ENCODE peak calls at places on chromosomes 12 and 14, in nine cellular contexts. M is AG09319, U is MCF 10A, X is AG09309, Y is cardiac muscle cell, T is HTR-8/SVneo, N is fibroblast of the conjunctiva, Z is amniotic stem cell, B is thoracic aorta. C is an unnamed sample.

GRCh38 chr12:123250471-123251383 is 17.5 kb downstream of the MTRFR start:
- DNase-seq in X (no peak), Y (no peak), U (peak), N (no peak), T (no peak), B (no peak), M (no peak), Z (no peak), C (no peak)

GRCh38 chr12:98059659-98060343 is 455.6 kb upstream of the TMPO start:
- DNase-seq in B (no peak), U (no peak), Z (no peak), T (no peak), M (no peak), X (no peak), Y (no peak), N (no peak), C (no peak)

GRCh38 chr12:125157177-125157576 is 91.9 kb downstream of the AACS start:
- DNase-seq in Z (no peak), M (no peak), U (no peak), Y (no peak), X (no peak), T (no peak), B (no peak), N (no peak), C (no peak)

GRCh38 chr12:106160915-106161314 is 22.2 kb upstream of the NUAK1 start:
- DNase-seq in T (no peak), N (no peak), U (no peak), Y (no peak), M (no peak), Z (no peak), X (no peak), B (no peak), C (no peak)

GRCh38 chr14:101481557-101481956 is 79.7 kb upstream of the DIO3 start:
- DNase-seq in X (no peak), N (no peak), Y (no peak), U (no peak), Z (no peak), T (no peak), B (no peak), M (no peak), C (no peak)

GRCh38 chr14:65850429-65851145 is 438.1 kb downstream of the FUT8 start:
- DNase-seq in X (no peak), Y (no peak), Z (no peak), M (no peak), N (no peak), T (no peak), B (no peak), U (peak), C (peak)

GRCh38 chr14:50619569-50620141 is 48.5 kb downstream of the SAV1 start:
- DNase-seq in B (no peak), Z (no peak), Y (peak), N (peak), X (peak), T (peak), M (no peak), U (peak), C (peak)

GRCh38 chr12:22262309-22262708 is 72.2 kb downstream of the ST8SIA1 start:
- DNase-seq in T (no peak), U (no peak), B (no peak), N (no peak), M (no peak), X (no peak), Z (no peak), Y (no peak), C (peak)

GRCh38 chr12:11839093-11839641 is 189.7 kb downstream of the ETV6 start:
- DNase-seq in M (no peak), T (no peak), Z (no peak), X (no peak), Y (no peak), B (peak), N (no peak), U (peak), C (no peak)

GRCh38 chr12:79233341-79233761 is 368.8 kb downstream of the SYT1 start:
- DNase-seq in N (no peak), B (no peak), X (no peak), T (no peak), M (no peak), U (no peak), Z (no peak), Y (no peak), C (no peak)

GRCh38 chr14:101069666-101070362 is 166.3 kb upstream of the RTL1 start:
- DNase-seq in N (no peak), Y (no peak), B (no peak), T (no peak), M (no peak), Z (no peak), U (no peak), X (no peak), C (no peak)

GRCh38 chr14:22386924-22387775 is 201.9 kb downstream of the DAD1 start:
- DNase-seq in M (peak), T (peak), X (no peak), U (peak), B (no peak), Y (peak), Z (peak), N (peak), C (peak)

GRCh38 chr12:8894378-8894777 is 19.9 kb upstream of the PHC1 start:
- DNase-seq in X (no peak), M (no peak), T (no peak), Z (no peak), N (no peak), Y (no peak), B (no peak), U (no peak), C (no peak)

GRCh38 chr12:119678459-119678858 is 10.5 kb downstream of the PRKAB1 start:
- DNase-seq in T (no peak), B (no peak), M (no peak), Y (no peak), X (no peak), Z (no peak), U (no peak), N (no peak), C (no peak)

GRCh38 chr12:120096671-120097202 is 19.8 kb downstream of the RAB35 start:
- DNase-seq in T (no peak), B (no peak), Y (no peak), Z (no peak), N (no peak), X (no peak), U (no peak), M (no peak), C (no peak)

GRCh38 chr14:75204106-75204505 is 27.7 kb upstream of the TMED10 start:
- DNase-seq in U (no peak), Y (no peak), M (no peak), T (no peak), Z (no peak), B (no peak), X (no peak), N (no peak), C (no peak)

GRCh38 chr12:54051916-54052744 is 1.5 kb upstream of the HOXC4 start:
- DNase-seq in T (no peak), X (peak), N (no peak), U (no peak), B (no peak), Z (no peak), M (no peak), Y (no peak), C (peak)

GRCh38 chr12:113222730-113223531 is 1.7 kb downstream of the TPCN1 start:
- DNase-seq in M (peak), U (peak), Y (no peak), T (no peak), Z (peak), B (no peak), X (peak), N (peak), C (no peak)